ENCODE peak calls at places on chromosome 10, in six cellular contexts. X is neuronal stem cell, I is IMR-90, R is H9, P is mesenchymal stem cell, L is H1. Q is an unnamed sample.

GRCh38 chr10:61452655-61453641 is at the start of gene TMEM26:
- DNase-seq in X (peak; percentile 39), I (peak; percentile 30), R (peak; percentile 77), P (peak; percentile 74), L (peak; percentile 25), Q (no peak)

GRCh38 chr10:97640868-97641811 is 669 bp downstream of the PI4K2A start:
- DNase-seq in X (peak; percentile 31), I (peak; percentile 77), R (peak; percentile 56), P (peak; percentile 60), L (no peak), Q (no peak)

GRCh38 chr10:103896225-103896624 is 21.8 kb downstream of the STN1 start:
- DNase-seq in X (no peak), I (peak; percentile 46), R (no peak), P (peak; percentile 80), L (no peak), Q (no peak)

GRCh38 chr10:125120046-125120710 is 40.2 kb downstream of the CTBP2 start:
- DNase-seq in X (no peak), I (peak; percentile 54), R (no peak), P (peak; percentile 80), L (no peak), Q (no peak)

GRCh38 chr10:100805543-100806355 is 60.4 kb downstream of the PAX2 start:
- DNase-seq in X (no peak), I (no peak), R (no peak), P (no peak), L (no peak), Q (no peak)

GRCh38 chr10:58335306-58336005 is 650 bp downstream of the UBE2D1 start:
- DNase-seq in X (no peak), I (peak; percentile 61), R (peak; percentile 37), P (peak; percentile 58), L (no peak), Q (peak; percentile 91)

GRCh38 chr10:130403153-130403890 is 267.1 kb downstream of the GLRX3 start:
- DNase-seq in X (no peak), I (no peak), R (peak; percentile 23), P (no peak), L (no peak), Q (no peak)

GRCh38 chr10:44860811-44861751 is 50.1 kb upstream of the TMEM72 start:
- DNase-seq in X (no peak), I (peak; percentile 86), R (no peak), P (peak; percentile 87), L (no peak), Q (no peak)

GRCh38 chr10:78250313-78251040 is 216.8 kb downstream of the RPS24 start:
- DNase-seq in X (no peak), I (no peak), R (no peak), P (no peak), L (no peak), Q (no peak)

GRCh38 chr10:126433351-126433750 is 45.1 kb upstream of the ADAM12 start:
- DNase-seq in X (no peak), I (peak; percentile 13), R (no peak), P (peak; percentile 38), L (no peak), Q (peak; percentile 97)

GRCh38 chr10:114301177-114301576 is 62.1 kb downstream of the VWA2 start:
- DNase-seq in X (no peak), I (no peak), R (peak; percentile 38), P (no peak), L (no peak), Q (peak; percentile 44)

DNA sequence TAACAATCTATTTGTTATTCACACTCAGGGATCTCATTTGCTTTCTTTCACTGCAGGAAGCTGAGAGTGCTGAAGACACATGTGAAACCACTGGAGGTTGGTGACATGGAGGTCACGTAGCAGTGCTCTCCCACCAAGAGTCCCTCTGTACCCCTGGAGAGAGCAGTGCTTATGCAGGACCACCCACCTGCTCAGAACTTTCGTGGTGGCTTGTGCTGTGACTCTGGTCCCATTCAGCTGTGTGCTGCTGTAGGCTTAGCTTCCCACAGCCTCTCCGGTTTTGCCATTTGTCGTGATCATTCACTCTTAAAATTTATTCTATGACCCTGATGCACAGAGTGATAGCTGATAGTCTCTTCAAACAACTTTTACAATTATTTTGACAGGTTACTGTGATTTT is 96.0 kb upstream of the RSU1 start:
- DNase-seq in X (no peak), I (no peak), R (no peak), P (no peak), L (no peak), Q (no peak)
- H4K8ac ChIP-seq in X (no peak overlapping the region), I (no peak overlapping the region), R (no peak overlapping the region), P (no peak overlapping the region), L (no peak overlapping the region), Q (no peak overlapping the region)

GRCh38 chr10:80205478-80206276 is at the start of gene ANXA11:
- DNase-seq in X (peak; percentile 69), I (peak; percentile 54), R (peak; percentile 87), P (peak; percentile 72), L (peak; percentile 62), Q (peak; percentile 83)

GRCh38 chr10:80202934-80203834 is 2.2 kb downstream of the ANXA11 start:
- DNase-seq in X (no peak), I (peak; percentile 85), R (peak; percentile 70), P (peak; percentile 90), L (peak; percentile 34), Q (peak; percentile 95)

GRCh38 chr10:80204801-80205477 is 398 bp downstream of the ANXA11 start:
- DNase-seq in X (no peak), I (peak; percentile 30), R (no peak), P (peak; percentile 45), L (no peak), Q (peak; percentile 37)

GRCh38 chr10:80203835-80204148 is 1.5 kb downstream of the ANXA11 start:
- DNase-seq in X (no peak), I (no peak), R (no peak), P (no peak), L (no peak), Q (no peak)

GRCh38 chr10:80204193-80204714 is 1.1 kb downstream of the ANXA11 start:
- DNase-seq in X (no peak), I (no peak), R (no peak), P (peak; percentile 46), L (no peak), Q (peak; percentile 37)
- H2AFZ ChIP-seq in X (peak overlapping the region; percentile 95), I (peak overlapping the region; percentile 86), R (no peak overlapping the region), P (no peak overlapping the region), L (no peak overlapping the region), Q (no peak overlapping the region)

GRCh38 chr10:82411416-82411815 is 536.4 kb downstream of the NRG3 start:
- DNase-seq in X (no peak), I (no peak), R (no peak), P (no peak), L (no peak), Q (no peak)

GRCh38 chr10:82409671-82410070 is 534.7 kb downstream of the NRG3 start:
- DNase-seq in X (no peak), I (no peak), R (no peak), P (no peak), L (no peak), Q (no peak)
- H4K8ac ChIP-seq in X (no peak overlapping the region), I (no peak overlapping the region), R (no peak overlapping the region), P (no peak overlapping the region), L (no peak overlapping the region), Q (no peak overlapping the region)

GRCh38 chr10:14742815-14743214 is 31.9 kb downstream of the FAM107B start:
- DNase-seq in X (no peak), I (no peak), R (no peak), P (no peak), L (no peak), Q (no peak)
- H2AFZ ChIP-seq in X (no peak overlapping the region), I (no peak overlapping the region), R (no peak overlapping the region), P (no peak overlapping the region), L (no peak overlapping the region), Q (no peak overlapping the region)

GRCh38 chr10:108797573-108797972 is 1125.7 kb downstream of the XPNPEP1 start:
- DNase-seq in X (no peak), I (no peak), R (no peak), P (no peak), L (no peak), Q (no peak)
- H4K8ac ChIP-seq in X (no peak overlapping the region), I (no peak overlapping the region), R (no peak overlapping the region), P (no peak overlapping the region), L (no peak overlapping the region), Q (no peak overlapping the region)

GRCh38 chr10:55627526-55628170 is 733.4 kb downstream of the ZWINT start:
- DNase-seq in X (peak; percentile 32), I (no peak), R (peak; percentile 64), P (peak; percentile 17), L (no peak), Q (no peak)
- H2AFZ ChIP-seq in X (peak overlapping the region; percentile 95), I (no peak overlapping the region), R (no peak overlapping the region), P (no peak overlapping the region), L (peak overlapping the region; percentile 98), Q (no peak overlapping the region)

GRCh38 chr10:93438796-93439253 is 43.3 kb downstream of the MYOF start:
- DNase-seq in X (no peak), I (no peak), R (peak; percentile 89), P (no peak), L (no peak), Q (peak; percentile 83)

GRCh38 chr10:93437946-93438795 is 44.0 kb downstream of the MYOF start:
- DNase-seq in X (no peak), I (peak; percentile 73), R (peak; percentile 52), P (peak; percentile 88), L (no peak), Q (peak; percentile 94)

GRCh38 chr10:93435621-93436385 is 46.3 kb downstream of the MYOF start:
- DNase-seq in X (peak; percentile 61), I (peak; percentile 43), R (no peak), P (peak; percentile 81), L (no peak), Q (no peak)

GRCh38 chr10:93436577-93436976 is 45.6 kb downstream of the MYOF start:
- DNase-seq in X (no peak), I (peak; percentile 97), R (no peak), P (peak; percentile 99), L (no peak), Q (peak; percentile 73)

GRCh38 chr10:93437000-93437945 is 44.9 kb downstream of the MYOF start:
- DNase-seq in X (no peak), I (peak; percentile 99), R (peak; percentile 75), P (peak; percentile 100), L (no peak), Q (peak; percentile 98)
- H4K8ac ChIP-seq in X (no peak overlapping the region), I (peak overlapping the region; percentile 98), R (no peak overlapping the region), P (peak overlapping the region; percentile 94), L (peak overlapping the region; percentile 84), Q (peak overlapping the region; percentile 98)

GRCh38 chr10:5293691-5294550 is 70.8 kb upstream of the UCN3 start:
- DNase-seq in X (peak; percentile 59), I (peak; percentile 33), R (peak; percentile 98), P (peak; percentile 64), L (peak; percentile 85), Q (no peak)
- H2AFZ ChIP-seq in X (peak overlapping the region; percentile 74), I (peak overlapping the region; percentile 80), R (no peak overlapping the region), P (peak overlapping the region; percentile 94), L (peak overlapping the region; percentile 61), Q (no peak overlapping the region)

GRCh38 chr10:15859865-15860691 is at the start of gene MINDY3:
- DNase-seq in X (peak; percentile 40), I (peak; percentile 74), R (peak; percentile 76), P (peak; percentile 74), L (peak; percentile 57), Q (peak; percentile 77)
- H4K8ac ChIP-seq in X (peak within 1 kb of the TSS; percentile 52), I (peak within 1 kb of the TSS; percentile 99), R (no peak within 1 kb of the TSS), P (peak within 1 kb of the TSS; percentile 100), L (peak within 1 kb of the TSS; percentile 85), Q (peak within 1 kb of the TSS; percentile 88)